ENCODE peak calls at places on chromosomes 4 and X, in eight cellular contexts. Q is brain microvascular endothelial cell, S is endodermal cell, H is hepatocyte, M is uterus, O is tibial nerve, I is AG04449, Z is IMR-90. E is an unnamed sample.

GRCh38 chrX:69387559-69388487 is 116.3 kb upstream of the NALF2 start:
- DNase-seq in O (peak; percentile 27), I (no peak), M (peak; percentile 51), S (peak; percentile 93), H (peak; percentile 66), Q (peak; percentile 14), Z (peak; percentile 21), E (peak; percentile 20)

GRCh38 chr4:90606781-90607180 is 479.6 kb downstream of the CCSER1 start:
- DNase-seq in Q (no peak), S (no peak), O (no peak), M (no peak), I (no peak), Z (no peak), H (no peak), E (no peak)

GRCh38 chrX:150887906-150888465 is 10.5 kb downstream of the CD99L2 start:
- DNase-seq in H (no peak), S (no peak), Z (peak; percentile 45), O (no peak), I (peak; percentile 38), Q (peak; percentile 22), M (no peak), E (peak; percentile 11)

GRCh38 chrX:39418936-39419659 is 617.8 kb downstream of the MID1IP1 start:
- DNase-seq in S (no peak), H (peak; percentile 28), O (no peak), I (no peak), M (peak; percentile 22), Z (no peak), Q (no peak), E (no peak)

GRCh38 chr4:22514001-22514400 is 1.9 kb downstream of the ADGRA3 start:
- DNase-seq in S (no peak), Z (peak; percentile 91), Q (peak; percentile 13), I (no peak), H (no peak), O (no peak), M (no peak), E (peak; percentile 65)

GRCh38 chrX:152245231-152245630 is 106.9 kb upstream of the MAGEA10 start:
- DNase-seq in M (no peak), Q (peak; percentile 48), O (no peak), H (no peak), Z (no peak), I (no peak), S (no peak), E (no peak)

GRCh38 chr4:4590496-4590895 is 48.6 kb upstream of the STX18 start:
- DNase-seq in H (no peak), M (no peak), O (no peak), Q (peak; percentile 1), S (no peak), I (no peak), Z (peak; percentile 80), E (no peak)

GRCh38 chr4:81769244-81769643 is 297.5 kb upstream of the RASGEF1B start:
- DNase-seq in M (no peak), I (no peak), Z (no peak), H (no peak), S (no peak), O (no peak), Q (no peak), E (no peak)

GRCh38 chrX:128518508-128518907 is 466.3 kb upstream of the ACTRT1 start:
- DNase-seq in Q (no peak), O (no peak), Z (peak; percentile 1), H (peak; percentile 7), S (peak; percentile 49), I (no peak), M (no peak), E (peak; percentile 0)

GRCh38 chr4:117893207-117893606 is 141.1 kb upstream of the NDST3 start:
- DNase-seq in S (no peak), H (no peak), O (no peak), I (no peak), Q (no peak), Z (no peak), M (no peak), E (no peak)

GRCh38 chr4:7020290-7020689 is 22.9 kb upstream of the TADA2B start:
- DNase-seq in O (no peak), Q (no peak), M (no peak), H (no peak), I (no peak), S (no peak), Z (no peak), E (no peak)

GRCh38 chrX:97452283-97452682 is 568.6 kb downstream of the RPA4 start:
- DNase-seq in Z (no peak), I (no peak), H (no peak), Q (no peak), O (no peak), M (no peak), S (no peak), E (no peak)

GRCh38 chrX:97446298-97446882 is 562.7 kb downstream of the RPA4 start:
- DNase-seq in O (no peak), H (no peak), I (no peak), S (no peak), Q (no peak), Z (no peak), M (no peak), E (peak; percentile 3)
- TF ChIP-seq CTCF in O (no peak), H (peak; percentile 38), I (no peak), S (peak; percentile 80), Q (no peak), Z (no peak), M (no peak), E (peak; percentile 20)

GRCh38 chr4:149404143-149404542 is 411.5 kb downstream of the IQCM start:
- DNase-seq in I (no peak), O (no peak), M (no peak), Q (no peak), Z (no peak), H (no peak), S (no peak), E (no peak)

DNA sequence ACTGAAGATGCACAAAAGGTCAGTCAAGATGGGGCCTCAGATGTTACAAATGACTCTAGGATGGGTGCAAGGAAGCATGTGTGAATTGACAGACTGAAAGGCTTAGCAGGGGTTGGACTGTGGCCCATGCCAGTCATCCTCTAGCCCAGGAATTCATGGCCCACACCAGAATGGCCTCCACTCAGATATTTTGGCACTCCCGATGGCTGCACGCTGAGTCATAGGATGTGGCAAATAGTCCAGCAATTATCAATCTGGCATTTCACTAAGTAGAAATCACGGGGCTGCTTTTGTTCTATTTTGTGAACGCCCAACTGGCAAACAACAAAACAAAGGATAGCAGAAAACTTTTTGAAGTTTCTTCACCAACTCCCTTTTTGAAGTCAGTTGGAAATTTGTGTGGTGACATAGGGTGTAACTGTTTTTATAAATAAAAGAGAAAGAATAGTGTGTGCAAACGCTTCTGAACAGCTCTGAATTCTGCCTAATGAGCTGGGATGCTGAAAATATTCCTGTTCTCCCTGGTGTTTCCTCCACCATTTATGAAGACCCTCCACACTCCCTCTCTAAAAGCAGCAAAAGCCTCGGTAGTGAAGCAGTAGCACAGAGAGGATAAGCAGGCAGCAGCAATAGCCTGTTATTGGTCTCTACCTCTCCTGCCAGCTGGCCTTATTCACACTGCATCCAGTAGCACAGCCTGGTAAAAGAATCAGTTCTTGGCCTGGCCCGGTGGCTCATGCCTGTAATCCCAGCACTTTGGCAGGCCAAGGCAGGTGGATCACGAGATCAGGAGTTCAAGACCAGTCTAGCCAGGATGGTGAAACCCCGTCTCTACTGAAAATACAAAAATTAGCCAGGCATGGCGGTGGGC is 406.2 kb downstream of the IQCM start:
- DNase-seq in M (no peak), Q (peak; percentile 72), Z (peak; percentile 38), I (peak; percentile 16), O (no peak), H (no peak), S (no peak), E (peak; percentile 10)
- H3K4me3 ChIP-seq in M (no peak overlapping the region), Q (no peak overlapping the region), Z (no peak overlapping the region), I (no peak overlapping the region), O (no peak overlapping the region), H (no peak overlapping the region), S (no peak overlapping the region), E (no peak overlapping the region)

GRCh38 chrX:18449271-18449670 is 23.9 kb downstream of the CDKL5 start:
- DNase-seq in I (no peak), H (no peak), Z (no peak), S (no peak), O (no peak), M (no peak), Q (no peak), E (no peak)

GRCh38 chrX:18448416-18448815 is 23.0 kb downstream of the CDKL5 start:
- DNase-seq in Q (no peak), O (no peak), M (no peak), S (no peak), H (no peak), Z (peak; percentile 33), I (no peak), E (no peak)
- TF ChIP-seq CTCF in Q (no peak), O (no peak), M (no peak), S (no peak), H (no peak), Z (no peak), I (no peak), E (no peak)

GRCh38 chr4:158169516-158169915 is 3.3 kb downstream of the GASK1B start:
- DNase-seq in Q (no peak), S (no peak), I (no peak), Z (no peak), M (no peak), O (no peak), H (no peak), E (no peak)
- H3K4me3 ChIP-seq in Q (peak overlapping the region; percentile 47), S (no peak overlapping the region), I (no peak overlapping the region), Z (peak overlapping the region; percentile 37), M (peak overlapping the region; percentile 60), O (peak overlapping the region; percentile 59), H (peak overlapping the region; percentile 30), E (peak overlapping the region; percentile 74)

GRCh38 chr4:46886711-46887110 is 22.3 kb downstream of the COX7B2 start:
- DNase-seq in I (no peak), Q (peak; percentile 29), S (no peak), O (no peak), Z (peak; percentile 39), H (peak; percentile 11), M (no peak), E (peak; percentile 0)
- TF ChIP-seq CTCF in I (no peak), Q (peak; percentile 45), S (peak; percentile 41), O (peak; percentile 11), Z (peak; percentile 55), H (peak; percentile 38), M (no peak), E (no peak)